ENCODE peak calls at places on chromosomes 3 and 15, in nine cellular contexts. Q is tibial nerve, E is esophagus muscularis mucosa, G is ovary, J is A549, H is HepG2, F is transverse colon, S is H1, W is stomach. K is an unnamed sample.
A peak's percentile ranks its signal among the peaks of the same experiment; 100 is the strongest.

GRCh38 chr3:154931484-154931883 is 148.6 kb upstream of the MME start:
- DNase-seq in S (no peak), G (no peak), Q (no peak), F (no peak), E (no peak), W (no peak), J (no peak), H (no peak), K (no peak)

GRCh38 chr3:125137432-125138033 is 75.0 kb downstream of the SLC12A8 start:
- DNase-seq in F (no peak), S (no peak), J (peak; percentile 22), Q (no peak), G (no peak), E (no peak), H (no peak), W (no peak), K (no peak)

GRCh38 chr3:33722626-33723370 is 4.7 kb upstream of the CLASP2 start:
- DNase-seq in Q (no peak), H (no peak), F (no peak), S (no peak), W (no peak), G (no peak), J (no peak), E (no peak), K (no peak)

GRCh38 chr15:25059698-25060471 is 105.1 kb downstream of the SNRPN start:
- DNase-seq in S (no peak), F (no peak), G (no peak), Q (no peak), W (no peak), H (no peak), J (no peak), E (no peak), K (no peak)

GRCh38 chr15:42239528-42240245 is 31.6 kb upstream of the VPS39 start:
- DNase-seq in J (no peak), G (no peak), F (no peak), H (no peak), E (no peak), Q (no peak), W (no peak), S (no peak), K (no peak)

GRCh38 chr15:89419370-89419984 is 76.9 kb downstream of the RHCG start:
- DNase-seq in S (no peak), G (peak; percentile 30), Q (no peak), E (no peak), F (no peak), J (no peak), H (peak; percentile 18), W (no peak), K (no peak)

GRCh38 chr3:111971533-111971932 is 7.3 kb upstream of the ABHD10 start:
- DNase-seq in E (no peak), G (peak; percentile 54), W (no peak), F (no peak), J (no peak), H (no peak), S (no peak), Q (no peak), K (no peak)

GRCh38 chr3:45211466-45212094 is 14.5 kb downstream of the TMEM158 start:
- DNase-seq in S (no peak), J (no peak), F (no peak), G (peak; percentile 40), W (no peak), H (no peak), E (no peak), Q (no peak), K (peak; percentile 89)

GRCh38 chr3:69009559-69010410 is 3.7 kb downstream of the EOGT start:
- DNase-seq in W (no peak), E (no peak), S (peak; percentile 63), Q (no peak), H (no peak), F (no peak), J (no peak), G (no peak), K (no peak)

GRCh38 chr3:17411157-17411877 is 331.1 kb downstream of the TBC1D5 start:
- DNase-seq in F (no peak), S (no peak), J (no peak), G (no peak), W (no peak), H (no peak), Q (no peak), E (no peak), K (no peak)

GRCh38 chr3:177906573-177907229 is 629.5 kb upstream of the KCNMB2 start:
- DNase-seq in H (no peak), W (no peak), E (no peak), G (no peak), Q (no peak), S (no peak), F (no peak), J (no peak), K (no peak)

GRCh38 chr3:193981534-193981933 is 154.4 kb upstream of the HES1 start:
- DNase-seq in Q (no peak), F (no peak), S (no peak), H (no peak), W (no peak), J (no peak), E (peak; percentile 70), G (no peak), K (no peak)

GRCh38 chr15:96333194-96334016 is 2.9 kb downstream of the NR2F2 start:
- DNase-seq in H (no peak), Q (no peak), J (no peak), G (peak; percentile 55), F (peak; percentile 20), S (no peak), W (no peak), E (peak; percentile 91), K (peak; percentile 77)

GRCh38 chr3:123374016-123374415 is 74.9 kb downstream of the ADCY5 start:
- DNase-seq in E (no peak), S (no peak), G (no peak), Q (no peak), H (no peak), W (no peak), F (no peak), J (no peak), K (peak; percentile 32)

GRCh38 chr3:45984331-45985312 is 11.0 kb downstream of the FYCO1 start:
- DNase-seq in W (no peak), G (no peak), Q (peak; percentile 24), J (no peak), F (no peak), H (no peak), E (no peak), S (no peak), K (no peak)

GRCh38 chr3:169699536-169700050 is 36.1 kb upstream of the MECOM start:
- DNase-seq in J (no peak), G (peak; percentile 54), E (peak; percentile 95), W (no peak), Q (peak; percentile 87), F (no peak), S (no peak), H (peak; percentile 3), K (peak; percentile 87)

GRCh38 chr3:51977449-51978142 is 2.7 kb downstream of the ABHD14A start:
- DNase-seq in Q (no peak), H (no peak), E (no peak), S (no peak), J (no peak), G (no peak), F (no peak), W (no peak), K (no peak)

GRCh38 chr3:46091046-46091445 is 63.8 kb upstream of the XCR1 start:
- DNase-seq in E (peak; percentile 64), J (no peak), H (no peak), S (no peak), Q (no peak), F (no peak), W (no peak), G (no peak), K (no peak)

GRCh38 chr3:11140713-11141104 is 13.6 kb upstream of the HRH1 start:
- DNase-seq in F (no peak), J (no peak), H (no peak), E (no peak), W (no peak), S (no peak), Q (no peak), G (no peak), K (no peak)

GRCh38 chr3:11137627-11137959 is 16.7 kb upstream of the HRH1 start:
- DNase-seq in F (no peak), E (no peak), G (no peak), H (no peak), S (no peak), J (no peak), W (no peak), Q (no peak), K (no peak)

GRCh38 chr3:11136871-11137626 is 17.2 kb upstream of the HRH1 start:
- DNase-seq in H (peak; percentile 40), G (no peak), S (no peak), J (peak; percentile 95), W (no peak), F (peak; percentile 37), Q (no peak), E (peak; percentile 96), K (peak; percentile 92)

GRCh38 chr3:11138371-11138770 is 15.9 kb upstream of the HRH1 start:
- DNase-seq in F (no peak), G (no peak), H (no peak), W (no peak), Q (no peak), E (no peak), J (no peak), S (no peak), K (no peak)

GRCh38 chr3:11140054-11140712 is 14.1 kb upstream of the HRH1 start:
- DNase-seq in J (peak; percentile 62), G (no peak), W (peak; percentile 27), S (no peak), H (no peak), Q (peak; percentile 49), E (no peak), F (peak; percentile 80), K (no peak)
- TF ChIP-seq EP300 in J (no peak), G (no peak), W (no peak), S (no peak), H (no peak), Q (no peak), E (no peak), F (no peak), K (no peak)

DNA sequence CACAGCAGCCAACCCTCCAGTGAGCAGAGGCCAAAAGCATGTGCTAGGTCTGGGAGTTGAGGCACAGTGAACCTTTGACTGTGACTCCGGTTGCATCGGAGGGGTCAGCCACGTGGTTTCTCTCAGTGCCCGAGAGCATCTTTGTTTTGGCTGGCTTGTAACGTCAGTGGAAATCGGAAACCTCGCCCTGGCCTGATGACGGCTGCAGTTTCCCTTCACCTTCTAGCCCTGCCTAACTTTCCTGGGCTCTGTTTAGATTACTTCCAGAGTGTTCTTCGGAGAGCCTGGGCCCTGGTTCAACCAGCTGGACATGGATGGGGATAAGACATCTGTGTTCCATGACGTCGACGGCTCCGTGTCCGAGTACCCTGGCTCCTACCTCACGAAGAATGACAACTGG is 56.6 kb downstream of the MESD start:
- DNase-seq in J (no peak), W (no peak), S (no peak), E (no peak), H (no peak), F (peak; percentile 11), G (peak; percentile 78), Q (peak; percentile 25), K (peak; percentile 93)
- TF ChIP-seq EP300 in J (no peak), W (peak; percentile 70), S (no peak), E (no peak), H (no peak), F (no peak), G (no peak), Q (no peak), K (peak; percentile 59)

GRCh38 chr15:78037328-78037727 is 40.2 kb downstream of the TBC1D2B start:
- DNase-seq in S (no peak), G (no peak), E (no peak), H (no peak), F (no peak), Q (no peak), W (no peak), J (no peak), K (no peak)
- TF ChIP-seq EP300 in S (no peak), G (no peak), E (no peak), H (no peak), F (no peak), Q (no peak), W (no peak), J (no peak), K (no peak)

GRCh38 chr3:43289401-43289800 is 3.1 kb downstream of the SNRK start:
- DNase-seq in E (no peak), Q (no peak), S (no peak), G (no peak), F (no peak), W (no peak), H (no peak), J (no peak), K (no peak)
- TF ChIP-seq EP300 in E (no peak), Q (no peak), S (no peak), G (no peak), F (no peak), W (no peak), H (no peak), J (no peak), K (no peak)